ENCODE peak calls at places on chromosomes 1 and 21, in ten cellular contexts. C is spleen, Q is Panc1, A is HepG2, R is GM12891, P is SK-N-MC, W is transverse colon, M is SK-N-SH, F is HCT116, K is stomach. T is an unnamed sample.

GRCh38 chr1:223364685-223365382 is 858 bp upstream of the SUSD4 start:
- DNase-seq in C (no peak), Q (no peak), A (no peak), R (peak), P (no peak), W (no peak), M (no peak), F (no peak), K (no peak), T (no peak)

GRCh38 chr21:40618216-40618615 is 228.7 kb downstream of the DSCAM start:
- DNase-seq in C (no peak), Q (no peak), A (no peak), R (no peak), P (no peak), W (no peak), M (peak), F (no peak), K (no peak), T (no peak)

GRCh38 chr1:81804320-81804719 is 3.6 kb downstream of the ADGRL2 start:
- DNase-seq in C (no peak), Q (no peak), A (no peak), R (no peak), P (no peak), W (no peak), M (no peak), F (no peak), K (no peak), T (no peak)

GRCh38 chr1:155321577-155322497 is 1.1 kb downstream of the RUSC1 start:
- DNase-seq in C (no peak), Q (no peak), A (no peak), R (no peak), P (no peak), W (no peak), M (peak), F (no peak), K (no peak), T (no peak)

GRCh38 chr1:42945171-42945570 is 13.5 kb downstream of the SLC2A1 start:
- DNase-seq in C (no peak), Q (no peak), A (no peak), R (no peak), P (no peak), W (no peak), M (no peak), F (no peak), K (no peak), T (no peak)

GRCh38 chr1:169113613-169114119 is 7.2 kb downstream of the ATP1B1 start:
- DNase-seq in C (no peak), Q (peak), A (peak), R (no peak), P (no peak), W (no peak), M (no peak), F (peak), K (no peak), T (no peak)

GRCh38 chr1:9559673-9560072 is 20.4 kb downstream of the SLC25A33 start:
- DNase-seq in C (no peak), Q (no peak), A (no peak), R (no peak), P (no peak), W (no peak), M (no peak), F (no peak), K (no peak), T (no peak)

GRCh38 chr21:44871576-44872265 is 1.8 kb downstream of the PTTG1IP start:
- DNase-seq in C (no peak), Q (no peak), A (peak), R (no peak), P (no peak), W (peak), M (no peak), F (no peak), K (peak), T (peak)

GRCh38 chr1:244917271-244917670 is 52.9 kb upstream of the HNRNPU start:
- DNase-seq in C (no peak), Q (no peak), A (no peak), R (no peak), P (no peak), W (no peak), M (no peak), F (no peak), K (no peak), T (no peak)

GRCh38 chr1:95196017-95196416 is 38.0 kb upstream of the RWDD3 start:
- DNase-seq in C (no peak), Q (no peak), A (no peak), R (no peak), P (no peak), W (no peak), M (no peak), F (no peak), K (no peak), T (no peak)

GRCh38 chr1:56106551-56107277 is 472.6 kb downstream of the PLPP3 start:
- DNase-seq in C (no peak), Q (no peak), A (no peak), R (no peak), P (no peak), W (no peak), M (no peak), F (no peak), K (no peak), T (no peak)

GRCh38 chr1:207779008-207779407 is 27.2 kb downstream of the CD46 start:
- DNase-seq in C (no peak), Q (no peak), A (no peak), R (no peak), P (no peak), W (no peak), M (no peak), F (no peak), K (no peak), T (no peak)

GRCh38 chr1:73998348-73998959 is 199.5 kb downstream of the LRRIQ3 start:
- DNase-seq in C (no peak), Q (peak), A (peak), R (no peak), P (peak), W (no peak), M (peak), F (peak), K (no peak), T (no peak)

GRCh38 chr21:38984568-38984967 is 178.8 kb downstream of the ETS2 start:
- DNase-seq in C (no peak), Q (no peak), A (no peak), R (no peak), P (no peak), W (no peak), M (peak), F (no peak), K (no peak), T (no peak)

DNA sequence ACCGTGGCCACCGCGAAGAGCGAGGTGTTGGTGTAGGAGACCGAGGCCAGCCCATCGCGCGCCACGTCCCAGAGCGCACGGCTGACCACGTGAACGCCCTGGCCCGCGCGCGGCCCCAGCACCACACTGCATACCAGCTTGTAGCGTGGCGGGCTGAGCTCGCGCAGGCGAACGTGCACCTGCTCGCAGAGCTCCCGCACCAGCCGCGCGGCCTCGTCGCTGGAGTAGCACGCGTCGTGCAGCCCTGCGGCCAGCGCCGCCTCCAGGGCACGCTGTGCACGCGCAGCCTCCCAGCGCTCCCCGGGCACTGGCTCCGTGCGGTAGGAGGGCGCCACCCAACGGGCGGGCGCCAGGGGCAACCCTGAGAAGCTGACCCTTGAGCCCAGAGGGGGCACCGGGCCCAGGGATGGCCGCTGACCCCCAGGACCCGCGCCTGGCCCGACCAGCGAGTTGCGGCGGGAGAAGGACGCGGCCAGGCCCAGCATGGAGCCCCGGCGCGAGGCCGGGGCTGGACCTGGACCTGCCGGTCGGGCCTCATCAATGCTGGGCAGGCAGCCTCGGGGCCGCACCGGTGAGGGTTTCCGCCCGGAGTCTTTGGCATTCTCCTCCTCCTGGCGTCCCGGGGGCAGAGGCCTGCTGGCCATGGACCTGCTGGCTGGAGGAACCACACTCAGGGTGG is 987 bp downstream of the DYNLT4 start:
- DNase-seq in C (peak), Q (no peak), A (no peak), R (no peak), P (no peak), W (peak), M (peak), F (no peak), K (no peak), T (no peak)
- TF ChIP-seq POLR2AphosphoS5 in C (peak), Q (no peak), A (no peak), R (no peak), P (no peak), W (no peak), M (no peak), F (no peak), K (no peak), T (no peak)

DNA sequence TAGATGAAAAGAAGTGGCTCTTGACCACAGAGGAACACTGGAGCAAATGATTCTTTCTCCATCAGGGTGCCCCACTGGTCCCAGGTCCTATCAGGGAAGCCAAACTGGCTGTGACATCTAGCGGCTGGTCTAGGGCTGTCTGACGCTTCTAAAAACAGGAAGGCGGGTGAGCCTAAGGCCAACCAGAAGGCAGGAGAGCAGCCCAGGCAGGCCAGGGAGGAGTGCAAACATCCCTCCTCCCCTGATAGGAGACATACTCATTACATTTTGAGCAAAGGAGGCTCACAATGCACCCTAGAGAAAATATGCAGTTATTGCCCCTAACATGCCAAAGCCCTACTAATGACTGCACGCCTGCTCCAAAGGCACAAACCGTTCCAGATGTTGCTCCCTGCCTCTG is 10.4 kb upstream of the FOXE3 start:
- DNase-seq in C (no peak), Q (no peak), A (no peak), R (no peak), P (no peak), W (no peak), M (no peak), F (no peak), K (no peak), T (no peak)
- TF ChIP-seq POLR2AphosphoS5 in C (peak), Q (no peak), A (no peak), R (no peak), P (no peak), W (no peak), M (no peak), F (no peak), K (no peak), T (no peak)

DNA sequence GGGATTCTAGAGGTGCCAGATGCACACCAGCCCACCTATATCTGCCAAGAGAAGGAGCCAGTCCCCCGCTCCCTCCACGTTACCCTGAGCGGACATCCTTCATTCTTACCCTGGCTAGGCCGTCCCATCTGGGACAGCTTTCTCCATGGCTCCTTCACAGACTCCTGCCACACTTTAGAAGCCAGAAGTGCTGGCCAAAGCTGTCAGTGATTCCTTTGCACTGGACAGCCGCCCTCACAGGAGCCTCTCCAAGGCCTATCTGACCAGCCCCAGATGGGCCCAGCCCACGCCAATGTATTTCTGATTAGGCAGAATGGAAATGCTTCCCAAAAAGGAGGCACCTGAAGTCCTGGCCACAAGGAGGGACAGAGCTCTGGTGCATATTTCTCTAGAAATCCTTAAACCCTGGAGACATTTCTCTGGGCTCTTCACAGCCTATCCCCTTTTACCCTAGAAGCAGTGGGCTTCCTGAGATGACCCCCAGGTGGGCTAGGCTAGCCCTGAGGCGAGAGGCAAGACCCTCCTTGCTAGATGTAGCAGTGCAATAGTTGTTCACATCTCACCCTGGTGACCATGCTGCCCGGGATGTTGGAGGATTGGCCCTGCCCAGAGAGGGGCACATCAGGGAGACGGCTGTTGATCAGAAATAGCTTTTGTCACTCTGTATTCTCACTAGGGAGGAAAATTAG is 44.1 kb downstream of the RASSF5 start:
- DNase-seq in C (peak), Q (no peak), A (no peak), R (no peak), P (no peak), W (no peak), M (no peak), F (no peak), K (no peak), T (no peak)
- TF ChIP-seq POLR2AphosphoS5 in C (no peak), Q (no peak), A (no peak), R (no peak), P (no peak), W (no peak), M (no peak), F (no peak), K (no peak), T (no peak)

DNA sequence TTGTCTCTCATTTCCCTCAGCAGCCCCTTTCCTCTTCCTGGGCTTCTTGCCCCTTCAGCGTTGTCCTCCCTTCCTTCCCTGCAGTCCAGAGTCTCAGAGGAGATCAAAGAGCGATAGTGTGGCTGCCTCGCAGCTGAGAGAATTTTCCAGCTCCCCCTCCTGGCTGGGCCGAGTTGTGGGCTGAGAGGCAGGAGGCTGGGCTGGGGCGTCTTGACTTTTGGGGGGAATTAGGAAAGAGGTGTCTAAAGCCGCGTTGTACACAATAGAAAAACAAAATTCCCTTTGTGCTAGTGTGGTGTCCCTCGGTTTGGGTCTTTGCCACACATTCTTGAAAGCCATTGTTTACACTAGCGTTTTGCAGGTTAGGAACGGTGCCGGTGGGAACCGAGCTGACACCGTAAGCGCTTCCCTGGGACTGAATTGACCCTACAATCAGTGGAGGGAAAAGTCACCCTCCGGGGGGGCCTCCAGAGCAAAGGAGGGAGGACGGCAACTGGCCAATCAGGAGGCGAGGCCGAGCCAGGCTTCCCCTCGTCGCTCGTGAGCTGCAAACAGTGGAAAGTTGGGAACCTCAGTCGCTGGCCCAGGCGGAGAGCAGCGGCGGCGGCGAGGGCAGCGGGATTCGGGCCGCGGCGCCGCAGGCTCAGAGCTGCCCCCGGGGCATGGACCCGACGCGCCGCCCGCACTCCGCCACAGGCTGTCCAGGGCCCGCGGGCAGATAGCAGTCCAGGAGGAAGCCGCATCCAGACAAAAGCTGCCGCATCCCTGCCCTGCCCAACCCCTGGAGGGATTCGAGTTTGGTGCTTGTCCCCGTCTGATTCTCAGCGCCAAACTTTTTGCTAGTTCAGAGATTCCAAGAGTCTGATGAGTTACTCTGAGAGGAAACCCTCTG is at the start of gene HMCN1:
- DNase-seq in C (peak), Q (no peak), A (peak), R (no peak), P (no peak), W (peak), M (peak), F (peak), K (peak), T (peak)
- TF ChIP-seq POLR2AphosphoS5 in C (peak), Q (no peak), A (no peak), R (no peak), P (peak), W (peak), M (peak), F (no peak), K (peak), T (peak)

GRCh38 chr1:23977187-23977853 is 2.8 kb downstream of the SRSF10 start:
- DNase-seq in C (no peak), Q (no peak), A (no peak), R (no peak), P (no peak), W (no peak), M (no peak), F (no peak), K (no peak), T (no peak)
- TF ChIP-seq POLR2AphosphoS5 in C (no peak), Q (no peak), A (no peak), R (peak), P (no peak), W (no peak), M (no peak), F (no peak), K (no peak), T (no peak)

DNA sequence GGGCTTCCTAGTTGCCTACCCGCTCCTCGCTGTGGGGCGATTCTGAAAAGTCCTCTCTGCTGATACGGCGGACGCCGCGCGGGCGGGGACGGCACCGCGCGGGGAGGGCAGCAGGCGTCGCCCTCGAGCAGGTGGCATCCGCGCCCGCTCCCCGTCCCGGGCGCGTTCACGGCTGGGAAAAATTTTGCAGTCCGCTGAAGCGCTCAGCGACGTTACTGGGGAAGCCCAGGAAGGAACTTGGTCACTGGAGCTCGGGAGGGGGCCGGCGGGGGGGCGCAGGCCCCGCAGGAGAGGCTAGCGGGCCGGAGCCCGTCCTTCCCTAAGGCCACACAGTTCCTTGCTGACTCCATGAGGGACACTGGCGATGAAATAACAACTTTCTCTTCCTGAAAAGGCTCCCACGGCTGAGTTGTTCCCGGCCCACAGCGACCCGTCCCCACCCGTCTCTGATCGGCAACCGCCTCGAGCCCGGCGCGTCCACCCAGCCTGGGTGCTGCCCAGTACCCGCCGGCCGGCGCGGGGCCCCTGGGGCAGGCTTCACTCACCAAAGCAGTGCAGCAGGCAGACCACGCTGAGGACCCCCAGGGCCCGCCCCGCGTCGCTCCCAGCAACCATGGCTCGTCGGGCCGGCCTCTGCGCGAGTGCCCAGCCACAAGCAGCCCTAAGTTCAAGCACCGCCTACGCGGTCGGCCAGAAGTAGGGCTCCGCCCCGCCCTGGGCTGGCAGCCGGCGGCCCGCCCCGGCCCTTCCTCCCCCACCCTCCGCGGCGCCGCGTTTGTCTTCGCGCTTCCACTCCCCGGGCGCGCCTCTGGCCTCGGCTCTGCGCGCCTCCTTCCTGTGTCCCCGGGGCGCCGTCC is at the start of gene CD58:
- DNase-seq in C (peak), Q (no peak), A (peak), R (peak), P (no peak), W (peak), M (peak), F (peak), K (peak), T (peak)
- TF ChIP-seq POLR2AphosphoS5 in C (peak), Q (peak), A (no peak), R (peak), P (peak), W (peak), M (no peak), F (peak), K (peak), T (peak)

GRCh38 chr1:226979517-226980121 is 39.5 kb downstream of the COQ8A start:
- DNase-seq in C (peak), Q (no peak), A (no peak), R (no peak), P (no peak), W (no peak), M (no peak), F (no peak), K (no peak), T (no peak)
- TF ChIP-seq POLR2AphosphoS5 in C (no peak), Q (no peak), A (no peak), R (no peak), P (no peak), W (no peak), M (no peak), F (no peak), K (no peak), T (no peak)

DNA sequence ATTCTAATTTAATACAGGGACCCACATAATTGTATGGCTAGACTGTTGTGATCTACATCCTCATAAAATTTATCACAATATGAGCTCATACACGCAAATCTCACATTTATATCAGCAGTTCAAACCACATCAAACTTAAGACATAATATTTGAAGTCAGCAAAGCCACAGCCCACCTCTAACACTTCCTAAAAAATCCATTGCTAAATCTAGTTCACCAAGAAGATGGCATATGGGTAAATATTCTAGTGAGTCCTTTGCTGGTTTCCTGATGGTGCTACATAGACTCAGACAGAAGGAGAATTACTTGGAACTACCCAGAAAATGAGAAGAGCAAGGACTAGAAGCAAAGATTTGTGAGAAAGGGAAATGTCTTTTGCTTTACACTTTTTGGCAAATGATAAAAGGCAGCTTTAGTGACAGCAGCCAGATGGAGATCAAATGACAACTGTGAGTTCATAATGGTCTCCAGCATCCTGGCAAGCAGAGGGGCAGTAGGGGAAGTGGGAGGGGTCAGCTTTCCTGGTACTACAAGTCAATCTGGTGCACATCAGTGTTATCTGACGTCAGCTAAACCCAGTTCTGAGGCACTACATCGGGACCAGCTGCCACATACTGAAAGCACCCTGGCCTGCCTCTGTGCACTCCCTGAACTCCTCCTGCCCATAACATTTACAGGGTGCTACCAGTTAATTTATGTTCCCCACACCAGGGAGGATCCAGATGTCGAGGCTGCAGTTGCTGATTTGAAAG is 10.6 kb upstream of the GADD45A start:
- DNase-seq in C (no peak), Q (no peak), A (no peak), R (no peak), P (no peak), W (peak), M (peak), F (no peak), K (no peak), T (peak)
- TF ChIP-seq POLR2AphosphoS5 in C (no peak), Q (no peak), A (no peak), R (no peak), P (no peak), W (no peak), M (peak), F (no peak), K (no peak), T (peak)